ENCODE peak calls at places on chromosomes 16 and 17, in six cellular contexts. F is OCI-LY7; X is activated gamma-delta T cell treated with Interleukin-2 at 50 U/mL for 16 hours; D is stimulated activated CD4-positive, alpha-beta T cell treated with anti-CD3 and anti-CD28 coated beads, Interleukin-4, amount 100 ng/mL, for 24 hours; T is T-helper 17 cell; Z is progenitor cell of endocrine pancreas. R is an unnamed sample.
A peak's percentile ranks its signal among the peaks of the same experiment; 100 is the strongest.

GRCh38 chr16:57325458-57325857 is 33.1 kb upstream of the CCL22 start:
- DNase-seq in T (no peak), F (no peak), Z (no peak), X (no peak), D (no peak), R (no peak)

GRCh38 chr16:72715267-72715666 is 332.7 kb downstream of the ZFHX3 start:
- DNase-seq in Z (no peak), T (no peak), F (no peak), X (no peak), D (no peak), R (no peak)

GRCh38 chr16:26220894-26221293 is 529.1 kb downstream of the HS3ST4 start:
- DNase-seq in X (no peak), D (no peak), F (no peak), Z (no peak), T (no peak), R (no peak)

GRCh38 chr17:41957058-41957868 is 9.3 kb upstream of the CNP start:
- DNase-seq in Z (no peak), D (no peak), T (no peak), F (no peak), X (no peak), R (no peak)

GRCh38 chr17:15463363-15463762 is 4.1 kb downstream of the CDRT4 start:
- DNase-seq in X (no peak), F (no peak), D (no peak), T (no peak), Z (no peak), R (no peak)

GRCh38 chr17:51901242-51901641 is 257.3 kb downstream of the CA10 start:
- DNase-seq in X (no peak), F (no peak), Z (no peak), T (no peak), D (no peak), R (no peak)

GRCh38 chr16:57578521-57579360 is 36.3 kb downstream of the ADGRG5 start:
- DNase-seq in Z (no peak), X (no peak), T (no peak), F (no peak), D (no peak), R (no peak)

GRCh38 chr17:45300060-45300751 is 16.6 kb downstream of the MAP3K14 start:
- DNase-seq in F (peak; percentile 46), X (no peak), Z (no peak), T (no peak), D (no peak), R (no peak)

GRCh38 chr17:2179615-2180295 is 123.8 kb downstream of the SMG6 start:
- DNase-seq in D (no peak), X (no peak), F (no peak), Z (no peak), T (no peak), R (no peak)

GRCh38 chr16:67391424-67392300 is 1.6 kb downstream of the TPPP3 start:
- DNase-seq in D (no peak), F (no peak), X (no peak), T (no peak), Z (no peak), R (no peak)

GRCh38 chr17:36593651-36594316 is 2.1 kb downstream of the DHRS11 start:
- DNase-seq in D (no peak), F (no peak), Z (no peak), X (no peak), T (no peak), R (no peak)

GRCh38 chr17:46818319-46818928 is at the start of gene WNT3:
- DNase-seq in X (peak; percentile 43), F (peak; percentile 63), T (no peak), Z (no peak), D (peak; percentile 50), R (peak; percentile 62)

GRCh38 chr16:52451971-52452421 is 94.9 kb downstream of the TOX3 start:
- DNase-seq in F (no peak), X (no peak), Z (no peak), D (no peak), T (no peak), R (no peak)

GRCh38 chr16:81821422-81822128 is 42.5 kb downstream of the PLCG2 start:
- DNase-seq in X (no peak), D (no peak), Z (no peak), F (peak; percentile 95), T (no peak), R (peak; percentile 72)

GRCh38 chr17:82603981-82604448 is 44.2 kb downstream of the WDR45B start:
- DNase-seq in Z (no peak), X (peak; percentile 23), T (no peak), D (no peak), F (no peak), R (peak; percentile 42)

GRCh38 chr16:371729-372521 is 1.6 kb upstream of the MRPL28 start:
- DNase-seq in X (no peak), T (no peak), D (no peak), F (no peak), Z (no peak), R (no peak)

GRCh38 chr16:73054732-73055481 is 7.0 kb upstream of the ZFHX3 start:
- DNase-seq in F (peak; percentile 11), D (no peak), T (no peak), Z (no peak), X (no peak), R (no peak)

GRCh38 chr17:78645421-78646295 is 68.5 kb upstream of the DNAH17 start:
- DNase-seq in D (peak; percentile 54), Z (no peak), X (no peak), F (peak; percentile 77), T (peak; percentile 34), R (peak; percentile 85)

GRCh38 chr16:55386534-55387296 is 62.7 kb downstream of the IRX6 start:
- DNase-seq in D (no peak), F (no peak), T (no peak), X (no peak), Z (no peak), R (no peak)

GRCh38 chr17:28950017-28950751 is 1.1 kb downstream of the PHF12 start:
- DNase-seq in T (peak; percentile 54), X (peak; percentile 61), Z (no peak), D (peak; percentile 56), F (peak; percentile 63), R (peak; percentile 66)

GRCh38 chr17:74042744-74043486 is 160.6 kb upstream of the RPL38 start:
- DNase-seq in D (peak; percentile 58), Z (no peak), X (no peak), T (no peak), F (no peak), R (no peak)

GRCh38 chr17:10640475-10640874 is 16.6 kb downstream of the MYH3 start:
- DNase-seq in T (no peak), F (no peak), D (no peak), X (no peak), Z (no peak), R (no peak)

GRCh38 chr17:5272313-5272712 is 9.8 kb upstream of the RABEP1 start:
- DNase-seq in Z (no peak), D (peak; percentile 67), X (no peak), F (no peak), T (no peak), R (no peak)

GRCh38 chr17:81428945-81429344 is 33.7 kb downstream of the BAHCC1 start:
- DNase-seq in T (no peak), Z (no peak), D (no peak), X (no peak), F (no peak), R (no peak)

GRCh38 chr17:50630524-50631194 is 4.0 kb upstream of the ABCC3 start:
- DNase-seq in F (peak; percentile 48), T (peak; percentile 44), X (peak; percentile 45), D (peak; percentile 61), Z (peak; percentile 56), R (peak; percentile 57)

GRCh38 chr17:72039490-72039889 is 81.3 kb upstream of the SOX9 start:
- DNase-seq in X (no peak), F (no peak), D (no peak), T (no peak), Z (no peak), R (no peak)

GRCh38 chr17:14813649-14814048 is 451.5 kb downstream of the PMP22 start:
- DNase-seq in Z (no peak), F (peak; percentile 68), D (no peak), X (peak; percentile 5), T (no peak), R (no peak)

GRCh38 chr17:83099570-83100181 is 20.3 kb downstream of the METRNL start:
- DNase-seq in X (peak; percentile 31), F (no peak), Z (no peak), D (no peak), T (no peak), R (peak; percentile 54)